ENCODE peak calls at places on chromosomes 4 and X, in eight cellular contexts. One of them, this sample, is unnamed.

GRCh38 chrX:1656379-1656778 is 41.5 kb downstream of the ASMT start:
- DNase-seq in fibroblast of the aortic adventitia: no peak
- DNase-seq in tibial nerve: no peak
- DNase-seq in heart right ventricle: no peak
- DNase-seq in IMR-90: no peak
- DNase-seq in Caco-2: no peak
- DNase-seq in astrocyte: no peak
- DNase-seq in AG09309: no peak
- DNase-seq in this sample: no peak

GRCh38 chr4:179867300-179867878 is 2375.8 kb upstream of the TENM3 start:
- DNase-seq in tibial nerve: no peak
- DNase-seq in Caco-2: peak; percentile 75
- DNase-seq in heart right ventricle: peak; percentile 1
- DNase-seq in astrocyte: peak; percentile 7
- DNase-seq in AG09309: no peak
- DNase-seq in IMR-90: peak; percentile 57
- DNase-seq in fibroblast of the aortic adventitia: no peak
- DNase-seq in this sample: no peak

GRCh38 chrX:12709047-12709446 is 82.2 kb upstream of the PRPS2 start:
- DNase-seq in astrocyte: no peak
- DNase-seq in AG09309: no peak
- DNase-seq in fibroblast of the aortic adventitia: no peak
- DNase-seq in tibial nerve: no peak
- DNase-seq in heart right ventricle: no peak
- DNase-seq in Caco-2: no peak
- DNase-seq in IMR-90: no peak
- DNase-seq in this sample: no peak

GRCh38 chr4:40769266-40769665 is 19.5 kb downstream of the NSUN7 start:
- DNase-seq in fibroblast of the aortic adventitia: peak; percentile 12
- DNase-seq in IMR-90: peak; percentile 37
- DNase-seq in AG09309: no peak
- DNase-seq in Caco-2: no peak
- DNase-seq in heart right ventricle: no peak
- DNase-seq in astrocyte: peak; percentile 36
- DNase-seq in tibial nerve: no peak
- DNase-seq in this sample: no peak

GRCh38 chr4:43242611-43243010 is 350.1 kb downstream of the GRXCR1 start:
- DNase-seq in astrocyte: peak; percentile 89
- DNase-seq in AG09309: no peak
- DNase-seq in Caco-2: no peak
- DNase-seq in IMR-90: peak; percentile 39
- DNase-seq in heart right ventricle: no peak
- DNase-seq in tibial nerve: no peak
- DNase-seq in fibroblast of the aortic adventitia: peak; percentile 72
- DNase-seq in this sample: no peak

GRCh38 chrX:39907964-39908616 is 189.7 kb downstream of the BCOR start:
- DNase-seq in fibroblast of the aortic adventitia: peak; percentile 89
- DNase-seq in heart right ventricle: peak; percentile 54
- DNase-seq in tibial nerve: peak; percentile 24
- DNase-seq in Caco-2: peak; percentile 70
- DNase-seq in IMR-90: peak; percentile 95
- DNase-seq in astrocyte: peak; percentile 93
- DNase-seq in AG09309: peak; percentile 84
- DNase-seq in this sample: peak; percentile 76

GRCh38 chr4:168715889-168716288 is 219.0 kb downstream of the PALLD start:
- DNase-seq in IMR-90: no peak
- DNase-seq in tibial nerve: no peak
- DNase-seq in Caco-2: no peak
- DNase-seq in astrocyte: no peak
- DNase-seq in heart right ventricle: no peak
- DNase-seq in AG09309: no peak
- DNase-seq in fibroblast of the aortic adventitia: no peak
- DNase-seq in this sample: no peak

GRCh38 chrX:70134116-70134477 is 850 bp downstream of the IGBP1 start:
- DNase-seq in astrocyte: no peak
- DNase-seq in heart right ventricle: no peak
- DNase-seq in tibial nerve: no peak
- DNase-seq in fibroblast of the aortic adventitia: peak; percentile 18
- DNase-seq in AG09309: no peak
- DNase-seq in IMR-90: peak; percentile 34
- DNase-seq in Caco-2: no peak
- DNase-seq in this sample: no peak

GRCh38 chr4:54498661-54499111 is 159.1 kb upstream of the KIT start:
- DNase-seq in AG09309: peak; percentile 63
- DNase-seq in tibial nerve: no peak
- DNase-seq in Caco-2: no peak
- DNase-seq in IMR-90: peak; percentile 31
- DNase-seq in fibroblast of the aortic adventitia: peak; percentile 9
- DNase-seq in astrocyte: peak; percentile 36
- DNase-seq in heart right ventricle: no peak
- DNase-seq in this sample: no peak

GRCh38 chrX:100410901-100411801 is 1.1 kb upstream of the PCDH19 start:
- DNase-seq in fibroblast of the aortic adventitia: no peak
- DNase-seq in heart right ventricle: no peak
- DNase-seq in astrocyte: no peak
- DNase-seq in AG09309: no peak
- DNase-seq in Caco-2: no peak
- DNase-seq in tibial nerve: no peak
- DNase-seq in IMR-90: no peak
- DNase-seq in this sample: no peak

GRCh38 chrX:22664826-22665225 is 334.9 kb upstream of the DDX53 start:
- DNase-seq in fibroblast of the aortic adventitia: no peak
- DNase-seq in AG09309: no peak
- DNase-seq in astrocyte: no peak
- DNase-seq in Caco-2: no peak
- DNase-seq in tibial nerve: no peak
- DNase-seq in heart right ventricle: no peak
- DNase-seq in IMR-90: no peak
- DNase-seq in this sample: no peak

GRCh38 chrX:123965712-123966111 is 4.2 kb downstream of the STAG2 start:
- DNase-seq in Caco-2: no peak
- DNase-seq in tibial nerve: no peak
- DNase-seq in AG09309: no peak
- DNase-seq in heart right ventricle: no peak
- DNase-seq in fibroblast of the aortic adventitia: no peak
- DNase-seq in IMR-90: no peak
- DNase-seq in astrocyte: no peak
- DNase-seq in this sample: no peak

GRCh38 chr4:61740950-61741638 is 541.0 kb downstream of the ADGRL3 start:
- DNase-seq in AG09309: no peak
- DNase-seq in astrocyte: no peak
- DNase-seq in IMR-90: no peak
- DNase-seq in fibroblast of the aortic adventitia: no peak
- DNase-seq in heart right ventricle: no peak
- DNase-seq in tibial nerve: no peak
- DNase-seq in Caco-2: no peak
- DNase-seq in this sample: no peak

DNA sequence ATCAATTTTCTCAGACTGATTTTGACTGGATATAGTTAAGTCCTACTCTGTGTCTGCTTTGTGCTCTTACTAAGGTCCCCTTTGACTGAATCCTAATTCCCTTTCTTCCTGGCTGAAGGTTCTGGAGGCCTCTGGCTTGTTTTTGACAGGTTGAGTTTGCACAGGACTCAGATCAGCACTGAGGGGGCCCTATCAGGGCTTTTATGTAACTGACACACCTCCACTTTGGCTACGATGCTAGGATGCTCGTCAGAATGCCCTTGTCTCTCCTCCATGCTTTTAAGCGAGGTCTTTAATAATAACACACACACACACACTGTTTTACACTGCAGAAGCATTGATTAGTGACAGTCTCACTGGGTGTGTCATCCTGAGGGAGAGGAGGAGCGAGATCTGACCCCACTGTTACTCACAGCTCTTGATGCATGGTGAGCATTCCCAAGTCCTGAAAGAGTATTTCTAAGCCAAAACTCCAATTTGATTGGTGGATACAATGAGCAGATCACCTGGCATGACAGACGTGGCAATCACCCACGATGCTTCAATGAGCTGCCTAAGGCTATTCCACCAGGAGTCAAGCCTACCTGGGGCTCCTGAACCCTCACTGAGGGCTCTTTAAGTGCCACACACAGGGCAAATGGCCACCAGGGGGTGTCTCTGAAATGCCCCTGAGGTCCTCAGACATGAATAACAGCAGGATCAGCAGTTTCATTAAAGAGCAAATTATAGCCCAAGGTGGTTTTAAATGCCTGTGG is 130.4 kb upstream of the CPEB2 start:
- DNase-seq in Caco-2: no peak
- DNase-seq in AG09309: no peak
- DNase-seq in astrocyte: no peak
- DNase-seq in heart right ventricle: no peak
- DNase-seq in IMR-90: no peak
- DNase-seq in tibial nerve: no peak
- DNase-seq in fibroblast of the aortic adventitia: peak; percentile 49
- DNase-seq in this sample: no peak
- TF ChIP-seq CTCF in Caco-2: peak; percentile 23
- TF ChIP-seq CTCF in AG09309: no peak
- TF ChIP-seq CTCF in astrocyte: no peak
- TF ChIP-seq CTCF in heart right ventricle: peak; percentile 23
- TF ChIP-seq CTCF in IMR-90: peak; percentile 2
- TF ChIP-seq CTCF in tibial nerve: no peak
- TF ChIP-seq CTCF in fibroblast of the aortic adventitia: no peak
- TF ChIP-seq CTCF in this sample: peak; percentile 45

GRCh38 chr4:6591781-6592180 is 16.8 kb downstream of the MAN2B2 start:
- DNase-seq in heart right ventricle: no peak
- DNase-seq in tibial nerve: no peak
- DNase-seq in fibroblast of the aortic adventitia: no peak
- DNase-seq in IMR-90: no peak
- DNase-seq in AG09309: no peak
- DNase-seq in Caco-2: no peak
- DNase-seq in astrocyte: no peak
- DNase-seq in this sample: no peak
- TF ChIP-seq CTCF in heart right ventricle: no peak
- TF ChIP-seq CTCF in tibial nerve: no peak
- TF ChIP-seq CTCF in fibroblast of the aortic adventitia: no peak
- TF ChIP-seq CTCF in IMR-90: no peak
- TF ChIP-seq CTCF in AG09309: no peak
- TF ChIP-seq CTCF in Caco-2: no peak
- TF ChIP-seq CTCF in astrocyte: no peak
- TF ChIP-seq CTCF in this sample: peak; percentile 9

GRCh38 chr4:112939901-112940300 is 109.6 kb upstream of the ANK2 start:
- DNase-seq in IMR-90: no peak
- DNase-seq in astrocyte: no peak
- DNase-seq in Caco-2: no peak
- DNase-seq in fibroblast of the aortic adventitia: no peak
- DNase-seq in AG09309: no peak
- DNase-seq in heart right ventricle: no peak
- DNase-seq in tibial nerve: no peak
- DNase-seq in this sample: no peak

GRCh38 chr4:112940364-112940763 is 109.1 kb upstream of the ANK2 start:
- DNase-seq in Caco-2: no peak
- DNase-seq in IMR-90: no peak
- DNase-seq in AG09309: no peak
- DNase-seq in astrocyte: no peak
- DNase-seq in fibroblast of the aortic adventitia: no peak
- DNase-seq in heart right ventricle: no peak
- DNase-seq in tibial nerve: no peak
- DNase-seq in this sample: no peak

GRCh38 chr4:112938461-112939058 is 110.9 kb upstream of the ANK2 start:
- DNase-seq in IMR-90: peak; percentile 36
- DNase-seq in AG09309: no peak
- DNase-seq in astrocyte: peak; percentile 23
- DNase-seq in tibial nerve: no peak
- DNase-seq in heart right ventricle: no peak
- DNase-seq in fibroblast of the aortic adventitia: peak; percentile 78
- DNase-seq in Caco-2: no peak
- DNase-seq in this sample: peak; percentile 20

GRCh38 chr4:112944006-112944405 is 105.4 kb upstream of the ANK2 start:
- DNase-seq in Caco-2: no peak
- DNase-seq in AG09309: no peak
- DNase-seq in IMR-90: no peak
- DNase-seq in astrocyte: no peak
- DNase-seq in tibial nerve: no peak
- DNase-seq in heart right ventricle: no peak
- DNase-seq in fibroblast of the aortic adventitia: no peak
- DNase-seq in this sample: no peak

DNA sequence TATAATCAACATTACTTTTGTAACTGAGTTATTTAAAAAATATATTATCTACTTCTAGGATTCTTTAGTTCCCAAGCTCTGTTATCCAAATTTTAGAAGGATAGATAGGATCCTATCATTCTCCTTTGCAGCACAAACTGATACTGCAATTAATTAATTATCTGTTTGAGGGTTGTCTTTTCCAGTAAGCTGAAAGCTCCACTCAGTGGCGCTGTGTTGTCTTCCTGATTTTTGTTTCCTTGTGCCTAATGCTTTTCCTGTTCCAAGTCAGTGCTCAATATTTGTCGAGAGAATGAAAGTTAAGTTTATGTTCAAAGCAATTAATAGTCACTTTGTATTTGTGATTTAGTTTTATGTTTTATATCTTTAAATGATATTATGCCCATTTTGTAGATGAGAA is 107.4 kb upstream of the ANK2 start:
- DNase-seq in tibial nerve: no peak
- DNase-seq in heart right ventricle: no peak
- DNase-seq in fibroblast of the aortic adventitia: no peak
- DNase-seq in AG09309: no peak
- DNase-seq in IMR-90: no peak
- DNase-seq in Caco-2: no peak
- DNase-seq in astrocyte: no peak
- DNase-seq in this sample: no peak
- TF ChIP-seq CTCF in tibial nerve: no peak
- TF ChIP-seq CTCF in heart right ventricle: no peak
- TF ChIP-seq CTCF in fibroblast of the aortic adventitia: no peak
- TF ChIP-seq CTCF in AG09309: no peak
- TF ChIP-seq CTCF in IMR-90: no peak
- TF ChIP-seq CTCF in Caco-2: no peak
- TF ChIP-seq CTCF in astrocyte: no peak
- TF ChIP-seq CTCF in this sample: no peak

DNA sequence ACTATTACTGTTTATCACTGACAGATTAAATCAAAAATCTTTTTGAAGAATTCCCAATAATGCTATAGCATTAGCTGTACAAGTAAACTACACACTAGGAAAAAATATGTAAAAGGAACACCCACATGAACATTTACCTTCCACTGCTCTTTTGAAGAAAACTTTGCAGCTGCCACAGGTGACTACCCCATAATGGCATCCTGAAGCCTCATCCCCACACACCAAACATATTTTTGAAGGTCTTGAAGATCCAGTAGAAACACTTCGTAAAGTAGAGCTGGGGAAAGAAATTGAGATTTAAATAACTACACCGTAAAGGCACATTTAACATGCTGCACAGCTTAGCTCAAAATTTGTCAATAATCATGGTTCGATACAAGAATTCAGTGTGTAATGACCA is 182.4 kb downstream of the NR3C2 start:
- DNase-seq in AG09309: no peak
- DNase-seq in Caco-2: no peak
- DNase-seq in astrocyte: no peak
- DNase-seq in heart right ventricle: no peak
- DNase-seq in fibroblast of the aortic adventitia: no peak
- DNase-seq in tibial nerve: no peak
- DNase-seq in IMR-90: no peak
- DNase-seq in this sample: no peak
- TF ChIP-seq CTCF in AG09309: no peak
- TF ChIP-seq CTCF in Caco-2: no peak
- TF ChIP-seq CTCF in astrocyte: no peak
- TF ChIP-seq CTCF in heart right ventricle: no peak
- TF ChIP-seq CTCF in fibroblast of the aortic adventitia: no peak
- TF ChIP-seq CTCF in tibial nerve: no peak
- TF ChIP-seq CTCF in IMR-90: no peak
- TF ChIP-seq CTCF in this sample: no peak

This sample was measured in HFF-Myc.